ENCODE peak calls at places on chromosomes 12 and 14, in six cellular contexts. F is IMR-90, G is H1, M is neuronal stem cell, V is H9, Y is trophoblast cell. L is an unnamed sample.

GRCh38 chr12:92080390-92081285 is 65.0 kb downstream of the BTG1 start:
- DNase-seq in F (peak), G (no peak), M (no peak), V (no peak), Y (peak), L (peak)

GRCh38 chr12:19707948-19708409 is 268.7 kb downstream of the AEBP2 start:
- DNase-seq in F (peak), G (no peak), M (no peak), V (no peak), Y (no peak), L (peak)

GRCh38 chr12:20508362-20508761 is 140.0 kb downstream of the PDE3A start:
- DNase-seq in F (peak), G (no peak), M (no peak), V (no peak), Y (peak), L (no peak)

GRCh38 chr12:124053855-124054254 is 80.8 kb downstream of the ZNF664 start:
- DNase-seq in F (peak), G (peak), M (peak), V (peak), Y (peak), L (peak)

GRCh38 chr12:94401326-94401725 is 58.3 kb downstream of the CEP83 start:
- DNase-seq in F (no peak), G (no peak), M (no peak), V (no peak), Y (no peak), L (no peak)

GRCh38 chr14:51131516-51131915 is 36.6 kb upstream of the TRIM9 start:
- DNase-seq in F (no peak), G (no peak), M (no peak), V (no peak), Y (peak), L (no peak)

GRCh38 chr12:46342562-46343033 is 30.0 kb downstream of the SLC38A2 start:
- DNase-seq in F (peak), G (no peak), M (no peak), V (peak), Y (peak), L (peak)

GRCh38 chr12:71599213-71599612 is 64.4 kb downstream of the ZFC3H1 start:
- DNase-seq in F (no peak), G (no peak), M (no peak), V (no peak), Y (no peak), L (no peak)

GRCh38 chr12:34361721-34362316 is 339.5 kb downstream of the ALG10 start:
- DNase-seq in F (no peak), G (no peak), M (no peak), V (no peak), Y (no peak), L (no peak)

GRCh38 chr12:113867258-113867657 is 98.9 kb downstream of the RBM19 start:
- DNase-seq in F (peak), G (no peak), M (no peak), V (peak), Y (peak), L (peak)

GRCh38 chr12:124399622-124400021 is 104.7 kb downstream of the RFLNA start:
- DNase-seq in F (no peak), G (no peak), M (peak), V (peak), Y (peak), L (peak)

GRCh38 chr12:121295123-121295745 is 1.3 kb downstream of the CAMKK2 start:
- DNase-seq in F (no peak), G (no peak), M (peak), V (peak), Y (no peak), L (peak)

GRCh38 chr14:92687681-92688433 is 60.6 kb downstream of the LGMN start:
- DNase-seq in F (no peak), G (no peak), M (peak), V (peak), Y (no peak), L (peak)

GRCh38 chr12:125549836-125550235 is 484.6 kb downstream of the AACS start:
- DNase-seq in F (no peak), G (peak), M (no peak), V (peak), Y (no peak), L (no peak)

GRCh38 chr12:42568952-42569916 is 20.3 kb downstream of the PRICKLE1 start:
- DNase-seq in F (peak), G (no peak), M (peak), V (no peak), Y (peak), L (peak)

GRCh38 chr14:30994681-30995620 is 30.5 kb upstream of the AP4S1 start:
- DNase-seq in F (peak), G (no peak), M (no peak), V (no peak), Y (no peak), L (peak)

GRCh38 chr12:5232291-5232690 is 188.6 kb downstream of the KCNA5 start:
- DNase-seq in F (peak), G (no peak), M (no peak), V (no peak), Y (no peak), L (no peak)

GRCh38 chr12:110426300-110426910 is 22.9 kb upstream of the ANAPC7 start:
- DNase-seq in F (peak), G (no peak), M (no peak), V (no peak), Y (no peak), L (no peak)

GRCh38 chr12:46553911-46554310 is 181.3 kb upstream of the SLC38A2 start:
- DNase-seq in F (peak), G (no peak), M (no peak), V (no peak), Y (no peak), L (peak)

GRCh38 chr12:114780746-114781399 is 96.9 kb upstream of the TBX3 start:
- DNase-seq in F (no peak), G (no peak), M (no peak), V (no peak), Y (no peak), L (no peak)

GRCh38 chr12:94266796-94267529 is 118.6 kb downstream of the PLXNC1 start:
- DNase-seq in F (peak), G (no peak), M (no peak), V (no peak), Y (peak), L (peak)

GRCh38 chr12:52633383-52633782 is 15.0 kb upstream of the KRT73 start:
- DNase-seq in F (no peak), G (no peak), M (no peak), V (peak), Y (no peak), L (no peak)

GRCh38 chr12:92290016-92290685 is 144.5 kb upstream of the BTG1 start:
- DNase-seq in F (peak), G (no peak), M (no peak), V (no peak), Y (no peak), L (peak)

GRCh38 chr14:64880382-64881121 is 845 bp upstream of the SPTB start:
- DNase-seq in F (no peak), G (no peak), M (peak), V (peak), Y (peak), L (peak)

GRCh38 chr14:103081951-103082350 is 2.1 kb upstream of the LBHD2 start:
- DNase-seq in F (no peak), G (no peak), M (no peak), V (no peak), Y (no peak), L (no peak)

GRCh38 chr14:43647302-43647701 is 859.8 kb downstream of the FSCB start:
- DNase-seq in F (no peak), G (peak), M (no peak), V (peak), Y (no peak), L (peak)

GRCh38 chr12:47394070-47394469 is 311.8 kb downstream of the RPAP3 start:
- DNase-seq in F (no peak), G (no peak), M (no peak), V (no peak), Y (no peak), L (no peak)

GRCh38 chr12:41917181-41917580 is 227.5 kb downstream of the GXYLT1 start:
- DNase-seq in F (no peak), G (no peak), M (no peak), V (no peak), Y (no peak), L (no peak)

GRCh38 chr12:13124661-13125505 is 21.4 kb upstream of the GSG1 start:
- DNase-seq in F (peak), G (no peak), M (no peak), V (no peak), Y (peak), L (peak)

GRCh38 chr12:100497105-100497795 is 23.6 kb downstream of the NR1H4 start:
- DNase-seq in F (no peak), G (no peak), M (no peak), V (no peak), Y (no peak), L (no peak)

GRCh38 chr12:84637926-84638325 is 274.7 kb downstream of the SLC6A15 start:
- DNase-seq in F (peak), G (no peak), M (no peak), V (no peak), Y (no peak), L (peak)

GRCh38 chr12:52189376-52190174 is 2.2 kb downstream of the KRT80 start:
- DNase-seq in F (peak), G (no peak), M (no peak), V (no peak), Y (no peak), L (no peak)

GRCh38 chr14:78075610-78076277 is 94.4 kb upstream of the NRXN3 start:
- DNase-seq in F (no peak), G (no peak), M (no peak), V (no peak), Y (no peak), L (no peak)

GRCh38 chr12:3453947-3454675 is 36.9 kb upstream of the PRMT8 start:
- DNase-seq in F (peak), G (no peak), M (no peak), V (peak), Y (no peak), L (no peak)

GRCh38 chr14:75295491-75296338 is 17.1 kb downstream of the FOS start:
- DNase-seq in F (peak), G (no peak), M (peak), V (peak), Y (peak), L (peak)

GRCh38 chr12:64618953-64619590 is 8.8 kb downstream of the RASSF3 start:
- DNase-seq in F (peak), G (no peak), M (no peak), V (no peak), Y (peak), L (peak)

GRCh38 chr12:107492393-107493134 is 193.0 kb upstream of the PWP1 start:
- DNase-seq in F (no peak), G (no peak), M (no peak), V (no peak), Y (no peak), L (no peak)
- H2AFZ ChIP-seq in F (peak), G (no peak), M (peak), V (no peak), Y (no peak), L (no peak)

GRCh38 chr14:89920041-89920440 is 34.5 kb downstream of the EFCAB11 start:
- DNase-seq in F (peak), G (no peak), M (no peak), V (no peak), Y (no peak), L (no peak)
- H3K18ac ChIP-seq in F (peak), G (no peak), M (no peak), V (no peak), Y (no peak), L (no peak)

GRCh38 chr12:75721790-75722189 is 210.4 kb upstream of the KRR1 start:
- DNase-seq in F (no peak), G (no peak), M (no peak), V (no peak), Y (no peak), L (no peak)
- H2BK120ac ChIP-seq in F (peak), G (no peak), M (no peak), V (no peak), Y (peak), L (no peak)

DNA sequence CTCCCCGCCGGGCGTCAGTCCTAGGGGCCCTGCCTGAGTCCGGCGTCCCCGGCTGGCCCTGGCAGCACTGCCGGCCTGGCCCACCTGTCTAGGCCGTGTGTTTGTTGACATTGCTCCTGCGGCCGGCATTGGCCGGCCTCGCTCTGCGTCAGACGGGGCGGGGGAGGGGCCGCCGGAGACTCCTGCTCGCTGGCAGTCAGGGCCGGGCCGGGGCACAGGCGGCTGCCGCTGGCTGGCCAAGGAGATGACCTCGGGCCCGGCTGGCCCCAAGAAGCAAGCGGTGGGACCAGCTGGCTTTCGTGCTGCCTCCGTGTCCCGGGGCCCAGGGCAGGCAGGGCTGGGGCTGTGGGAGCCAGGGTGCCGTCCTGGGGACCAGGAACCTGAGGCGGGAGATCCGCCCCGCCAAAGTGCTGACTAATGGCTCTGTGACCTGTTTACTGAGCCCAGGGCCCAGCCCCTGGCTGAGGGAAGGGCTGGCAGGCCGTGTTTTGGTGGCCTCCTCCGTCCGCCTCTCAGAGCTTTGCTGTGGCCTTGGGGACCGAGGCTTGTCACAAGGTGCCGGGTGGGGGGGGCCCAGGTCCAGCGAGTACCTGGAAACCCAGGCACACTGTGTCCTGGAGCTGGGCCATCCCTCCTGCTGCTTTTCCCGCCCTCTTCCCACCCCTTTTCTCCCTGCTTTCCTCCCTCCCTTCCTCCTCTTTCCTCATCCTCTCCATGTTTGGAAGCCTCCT is 1.8 kb downstream of the ULK1 start:
- DNase-seq in F (peak), G (peak), M (peak), V (peak), Y (peak), L (peak)
- H2AFZ ChIP-seq in F (peak), G (no peak), M (no peak), V (no peak), Y (peak), L (peak)

GRCh38 chr12:120116792-120117651 is 469 bp upstream of the RAB35 start:
- DNase-seq in F (peak), G (peak), M (peak), V (peak), Y (peak), L (peak)

GRCh38 chr12:120115066-120115465 is 1.5 kb downstream of the RAB35 start:
- DNase-seq in F (no peak), G (no peak), M (no peak), V (no peak), Y (no peak), L (no peak)

GRCh38 chr12:120116443-120116791 is at the start of gene RAB35:
- DNase-seq in F (no peak), G (no peak), M (no peak), V (no peak), Y (no peak), L (no peak)

GRCh38 chr12:120117961-120118709 is 1.6 kb upstream of the RAB35 start:
- DNase-seq in F (peak), G (no peak), M (no peak), V (peak), Y (no peak), L (peak)

GRCh38 chr12:120115692-120116442 is 686 bp downstream of the RAB35 start:
- DNase-seq in F (peak), G (no peak), M (no peak), V (peak), Y (no peak), L (peak)
- H3K18ac ChIP-seq in F (peak), G (peak), M (peak), V (peak), Y (peak), L (peak)

DNA sequence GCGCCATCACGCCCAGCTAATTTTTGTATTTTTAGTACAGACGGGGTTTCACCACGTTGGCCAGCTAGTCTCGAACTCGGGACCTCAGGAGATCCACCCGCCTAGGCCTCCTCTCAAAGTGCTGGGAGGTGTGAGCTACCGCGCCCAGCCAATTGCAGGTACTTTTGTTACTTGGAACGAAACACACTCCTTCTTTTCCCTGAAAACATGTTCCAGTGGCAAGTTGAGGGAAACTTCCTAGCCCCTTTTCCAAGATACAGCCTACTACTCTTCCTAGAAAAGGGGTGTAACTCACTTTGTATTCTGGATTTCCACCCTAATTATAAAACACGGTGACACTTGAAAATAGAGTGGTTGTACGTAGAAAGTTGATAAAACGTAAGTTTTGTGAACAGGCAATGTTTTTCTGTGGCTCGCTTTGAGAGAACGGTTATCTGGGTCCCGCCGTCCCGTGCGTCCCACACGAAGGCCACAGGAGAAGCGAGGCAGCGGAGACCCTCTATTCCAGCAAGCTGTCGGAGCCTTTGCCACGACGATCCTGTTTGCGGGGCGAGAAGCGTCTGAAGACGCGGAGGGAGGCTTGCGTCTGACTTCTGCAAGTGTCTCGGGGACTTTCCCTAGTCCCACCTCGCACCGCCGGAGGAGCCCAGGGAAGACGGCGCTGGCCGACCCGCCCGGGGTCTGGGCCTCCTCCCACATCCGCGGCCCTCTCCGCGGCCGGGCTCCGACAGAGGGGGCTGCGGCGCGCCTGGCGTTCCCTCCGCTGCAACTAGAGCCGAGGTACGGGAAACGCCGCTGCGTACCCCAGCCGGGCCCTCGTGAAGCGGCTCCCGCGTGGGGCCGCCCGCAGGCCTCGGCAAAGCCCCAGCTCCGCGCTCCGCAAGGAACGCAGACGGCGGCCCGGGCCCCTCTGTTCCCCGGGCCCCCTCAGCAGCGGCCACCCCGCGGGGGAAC is 745 bp downstream of the CDCA4 start:
- DNase-seq in F (peak), G (no peak), M (peak), V (no peak), Y (peak), L (peak)
- H2BK120ac ChIP-seq in F (no peak), G (no peak), M (no peak), V (no peak), Y (peak), L (peak)

GRCh38 chr14:67555518-67556090 is 22.5 kb downstream of the PLEKHH1 start:
- DNase-seq in F (no peak), G (no peak), M (no peak), V (no peak), Y (no peak), L (no peak)

GRCh38 chr14:67559639-67560038 is 26.5 kb downstream of the PLEKHH1 start:
- DNase-seq in F (no peak), G (no peak), M (no peak), V (no peak), Y (no peak), L (no peak)

GRCh38 chr14:67556671-67557070 is 23.6 kb downstream of the PLEKHH1 start:
- DNase-seq in F (no peak), G (no peak), M (no peak), V (no peak), Y (no peak), L (no peak)

GRCh38 chr14:67557118-67557517 is 24.0 kb downstream of the PLEKHH1 start:
- DNase-seq in F (peak), G (no peak), M (no peak), V (no peak), Y (peak), L (peak)

DNA sequence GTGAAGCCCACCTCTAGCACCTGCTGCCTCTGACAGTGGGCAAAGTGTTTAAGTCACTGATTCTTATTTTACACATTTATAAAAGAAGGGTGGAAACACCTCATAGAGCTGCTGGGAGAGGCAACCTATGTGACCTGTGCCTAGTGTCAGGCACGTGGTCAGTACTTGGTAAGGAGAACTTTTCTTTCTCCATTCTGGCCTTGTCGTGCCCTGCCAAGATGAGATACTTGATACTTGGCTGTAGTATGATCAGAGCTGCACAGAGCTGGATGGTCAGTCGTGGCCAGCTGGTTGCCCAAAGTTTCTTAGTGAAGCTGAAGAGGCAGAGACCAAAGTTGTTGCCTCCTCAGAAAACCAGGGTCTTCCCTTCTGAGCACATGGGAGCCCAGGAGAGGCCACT is 24.6 kb downstream of the PLEKHH1 start:
- DNase-seq in F (no peak), G (no peak), M (no peak), V (no peak), Y (no peak), L (no peak)
- H2AFZ ChIP-seq in F (no peak), G (no peak), M (no peak), V (no peak), Y (no peak), L (no peak)